ENCODE peak calls at places on chromosomes 2 and 18, in nine cellular contexts. X is activated CD8-positive, alpha-beta T cell treated with anti-CD3 and anti-CD28 coated beads for 36 hours; I is BE2C; B is uterus; A is MCF 10A; K is colonic mucosa; H is fibroblast of lung; L is left lung; Y is GM12865. Q is an unnamed sample.

GRCh38 chr2:9954136-9954535 is 2.6 kb downstream of the GRHL1 start:
- DNase-seq in B (no peak), H (peak), Y (no peak), K (no peak), A (no peak), L (no peak), X (no peak), I (no peak), Q (no peak)

GRCh38 chr2:208042041-208042440 is 16.7 kb upstream of the PLEKHM3 start:
- DNase-seq in B (no peak), Y (no peak), I (no peak), X (no peak), K (no peak), A (no peak), H (peak), L (no peak), Q (no peak)

GRCh38 chr18:24600076-24600654 is 139.7 kb downstream of the HRH4 start:
- DNase-seq in Y (peak), X (peak), L (no peak), B (no peak), A (peak), H (peak), K (peak), I (peak), Q (peak)

GRCh38 chr2:208319403-208319802 is 53.3 kb downstream of the PIKFYVE start:
- DNase-seq in H (no peak), I (no peak), Y (peak), B (no peak), X (no peak), L (no peak), K (no peak), A (no peak), Q (no peak)

GRCh38 chr2:96685592-96686459 is 43.3 kb downstream of the FER1L5 start:
- DNase-seq in I (peak), L (no peak), X (no peak), A (no peak), K (no peak), Y (no peak), B (no peak), H (peak), Q (no peak)

GRCh38 chr2:58569460-58570185 is 328.5 kb upstream of the FANCL start:
- DNase-seq in I (no peak), Y (peak), K (no peak), H (peak), X (peak), A (peak), L (no peak), B (no peak), Q (peak)

GRCh38 chr18:816869-817268 is 4.8 kb upstream of the YES1 start:
- DNase-seq in X (no peak), Y (no peak), B (no peak), H (no peak), L (no peak), K (no peak), I (no peak), A (no peak), Q (no peak)

GRCh38 chr2:142140434-142140845 is 9.6 kb upstream of the LRP1B start:
- DNase-seq in L (no peak), K (no peak), Y (peak), I (no peak), H (peak), X (no peak), A (peak), B (no peak), Q (no peak)

GRCh38 chr18:26482567-26482966 is 65.8 kb downstream of the KCTD1 start:
- DNase-seq in A (peak), B (no peak), I (no peak), H (no peak), X (no peak), L (no peak), Y (no peak), K (no peak), Q (no peak)

GRCh38 chr2:165876712-165877111 is 76.9 kb downstream of the TTC21B start:
- DNase-seq in A (no peak), I (no peak), X (no peak), K (no peak), Y (no peak), H (no peak), L (no peak), B (no peak), Q (no peak)

GRCh38 chr2:223815186-223815883 is 22.0 kb downstream of the AP1S3 start:
- DNase-seq in Y (no peak), X (no peak), H (peak), A (peak), I (no peak), B (no peak), K (no peak), L (no peak), Q (no peak)

GRCh38 chr2:224690868-224691267 is 25.3 kb downstream of the CCDC195 start:
- DNase-seq in K (no peak), Y (no peak), L (no peak), H (no peak), I (no peak), X (no peak), B (no peak), A (no peak), Q (no peak)

GRCh38 chr2:88350641-88351601 is 101.6 kb downstream of the FOXI3 start:
- DNase-seq in H (peak), B (no peak), Y (peak), I (peak), K (peak), X (peak), L (peak), A (peak), Q (peak)

GRCh38 chr2:100708333-100708732 is 111.6 kb upstream of the NPAS2 start:
- DNase-seq in I (no peak), H (no peak), Y (no peak), A (no peak), L (no peak), X (no peak), B (no peak), K (no peak), Q (no peak)

GRCh38 chr2:137888845-137889244 is 75.4 kb upstream of the HNMT start:
- DNase-seq in L (peak), X (peak), A (peak), H (peak), I (peak), K (peak), Y (peak), B (no peak), Q (no peak)
- TF ChIP-seq CTCF in L (peak), X (no peak), A (peak), H (peak), I (peak), K (peak), Y (peak), B (no peak), Q (no peak)

DNA sequence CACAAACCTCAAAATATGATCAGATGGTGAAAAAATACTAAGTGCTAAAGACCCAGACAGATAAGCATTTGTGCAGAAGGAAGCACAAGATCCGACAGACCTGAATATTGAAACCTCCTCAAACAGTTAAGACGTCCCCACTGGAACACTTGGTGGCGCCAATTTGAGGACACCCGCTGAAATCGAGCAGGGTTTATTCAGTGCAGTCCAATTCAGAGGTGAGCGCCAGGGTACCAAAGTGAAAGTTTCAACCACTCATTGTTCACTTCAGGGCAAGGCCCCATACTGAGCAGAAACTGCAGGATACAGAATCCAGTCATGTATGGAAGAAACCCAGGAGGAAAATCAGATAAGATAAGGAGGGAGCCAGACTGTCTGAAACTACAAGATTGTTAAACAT is 417.6 kb downstream of the LRRTM4 start:
- DNase-seq in A (no peak), K (no peak), Y (no peak), B (no peak), I (no peak), H (no peak), X (no peak), L (no peak), Q (no peak)
- TF ChIP-seq CTCF in A (no peak), K (no peak), Y (no peak), B (no peak), I (no peak), H (no peak), X (no peak), L (no peak), Q (no peak)

GRCh38 chr2:172924070-172924469 is 151.6 kb upstream of the MAP3K20 start:
- DNase-seq in A (no peak), L (no peak), K (no peak), B (no peak), X (no peak), I (no peak), Y (no peak), H (no peak), Q (no peak)
- TF ChIP-seq CTCF in A (no peak), L (no peak), K (no peak), B (no peak), X (no peak), I (no peak), Y (no peak), H (no peak), Q (no peak)

GRCh38 chr18:59067873-59068272 is 71.8 kb upstream of the SEC11C start:
- DNase-seq in A (peak), X (peak), Y (peak), H (no peak), B (no peak), L (no peak), K (peak), I (peak), Q (no peak)
- TF ChIP-seq CTCF in A (peak), X (peak), Y (peak), H (peak), B (peak), L (no peak), K (no peak), I (peak), Q (peak)

DNA sequence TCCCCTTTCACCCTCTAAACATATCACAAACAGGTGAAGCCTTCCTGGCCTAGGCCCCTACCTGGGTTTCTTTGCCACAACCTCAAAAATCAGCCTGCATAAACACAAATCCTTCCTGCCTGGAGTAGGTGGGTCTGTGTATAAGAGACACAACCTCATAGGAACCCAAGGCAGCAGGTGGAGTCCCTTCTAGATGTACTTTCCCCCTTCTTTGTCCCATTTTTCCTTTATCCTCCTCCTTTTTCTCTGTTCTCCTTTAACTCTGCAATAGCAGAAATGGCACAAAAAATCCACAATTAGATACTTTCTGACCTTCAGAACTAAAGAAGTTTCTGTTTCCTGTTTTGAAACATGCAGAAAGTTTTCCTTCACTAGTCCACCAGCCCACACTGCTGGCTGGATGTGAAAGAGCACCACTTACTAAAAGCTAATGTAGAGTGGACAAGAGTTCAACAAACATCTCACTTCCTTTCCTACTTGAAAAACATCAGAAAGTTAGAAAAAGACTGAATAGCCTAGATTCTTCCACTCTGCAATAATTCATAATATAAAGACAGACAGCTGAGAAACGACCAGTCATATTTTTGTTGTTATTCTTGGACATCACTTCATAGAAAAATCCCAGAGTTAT is 11.2 kb downstream of the SLC40A1 start:
- DNase-seq in X (no peak), A (no peak), B (no peak), K (no peak), I (no peak), H (no peak), L (no peak), Y (peak), Q (no peak)
- TF ChIP-seq CTCF in X (no peak), A (no peak), B (peak), K (no peak), I (no peak), H (peak), L (no peak), Y (no peak), Q (no peak)

GRCh38 chr2:20562540-20563225 is 88.2 kb downstream of the HS1BP3 start:
- DNase-seq in X (no peak), L (no peak), I (peak), Y (no peak), K (no peak), A (no peak), H (no peak), B (peak), Q (no peak)
- TF ChIP-seq CTCF in X (no peak), L (no peak), I (peak), Y (no peak), K (no peak), A (no peak), H (peak), B (no peak), Q (no peak)

GRCh38 chr18:44564922-44565321 is 115.8 kb upstream of the SETBP1 start:
- DNase-seq in X (no peak), K (no peak), Y (no peak), B (no peak), H (peak), A (peak), L (no peak), I (no peak), Q (no peak)

GRCh38 chr18:44568343-44568742 is 112.3 kb upstream of the SETBP1 start:
- DNase-seq in K (no peak), B (no peak), I (no peak), A (peak), H (no peak), Y (no peak), X (no peak), L (no peak), Q (no peak)

GRCh38 chr18:44569391-44570055 is 111.2 kb upstream of the SETBP1 start:
- DNase-seq in B (no peak), A (no peak), K (no peak), L (no peak), H (no peak), I (no peak), Y (no peak), X (no peak), Q (no peak)

DNA sequence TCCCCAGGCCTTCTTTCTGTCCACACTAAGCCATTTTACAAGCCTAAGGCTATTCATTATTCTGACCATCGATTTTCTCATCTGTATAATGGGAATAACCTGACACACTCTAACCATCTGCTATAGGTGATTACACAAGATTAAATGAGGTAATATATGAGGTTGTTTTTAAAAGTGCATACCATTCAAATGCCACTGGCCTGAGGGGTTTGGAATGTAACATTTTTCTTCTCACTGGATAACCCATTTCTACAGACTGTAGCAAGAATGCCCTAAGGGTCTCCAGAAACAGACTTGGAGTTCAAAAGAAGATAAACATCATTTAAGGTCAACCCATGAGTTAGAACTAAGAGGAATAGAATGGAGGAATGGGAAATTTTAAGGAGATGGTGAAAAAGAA is 111.7 kb upstream of the SETBP1 start:
- DNase-seq in X (no peak), L (no peak), H (no peak), Y (no peak), A (peak), I (no peak), B (no peak), K (no peak), Q (no peak)
- TF ChIP-seq CTCF in X (no peak), L (no peak), H (no peak), Y (no peak), A (no peak), I (no peak), B (no peak), K (no peak), Q (no peak)

GRCh38 chr2:70111752-70112591 is 24.7 kb downstream of the PCBP1 start:
- DNase-seq in L (peak), A (no peak), I (no peak), Y (no peak), B (no peak), H (no peak), K (no peak), X (no peak), Q (no peak)
- TF ChIP-seq CTCF in L (no peak), A (no peak), I (no peak), Y (no peak), B (no peak), H (no peak), K (no peak), X (no peak), Q (no peak)

DNA sequence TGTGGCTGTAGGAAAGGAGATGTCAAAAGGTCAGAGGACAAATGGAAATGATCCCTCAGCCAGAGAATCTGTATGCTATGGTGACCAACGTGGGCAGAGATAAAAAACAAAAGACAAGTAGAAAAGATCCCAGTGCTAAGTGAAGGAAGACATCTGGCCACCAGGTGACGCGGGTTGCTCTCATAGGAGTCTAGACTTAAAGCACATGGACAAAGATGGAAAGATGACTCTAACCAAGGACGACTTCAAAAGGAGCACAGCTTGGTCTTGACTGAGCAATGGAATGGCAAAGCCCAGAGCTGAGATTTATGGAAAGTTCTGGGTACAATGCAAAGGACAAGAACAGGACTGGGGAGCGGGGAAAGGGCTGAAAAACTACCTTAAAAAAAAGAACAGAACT is 96.8 kb downstream of the CLIP4 start:
- DNase-seq in B (no peak), K (no peak), X (no peak), Y (no peak), I (no peak), H (peak), A (no peak), L (no peak), Q (no peak)
- TF ChIP-seq CTCF in B (no peak), K (no peak), X (no peak), Y (no peak), I (no peak), H (no peak), A (no peak), L (no peak), Q (no peak)

GRCh38 chr2:235638541-235639192 is 144.8 kb downstream of the AGAP1 start:
- DNase-seq in L (no peak), H (no peak), K (no peak), B (no peak), Y (no peak), X (no peak), I (no peak), A (no peak), Q (no peak)
- TF ChIP-seq CTCF in L (no peak), H (no peak), K (no peak), B (no peak), Y (no peak), X (no peak), I (peak), A (no peak), Q (no peak)

Q was measured in GM20000.